ENCODE peak calls at places on chromosomes 2 and 18, in six cellular contexts. C is lower lobe of right lung, F is HCT116, M is fibroblast of mammary gland, P is cardiac muscle cell, L is astrocyte of the spinal cord. Y is an unnamed sample.

GRCh38 chr2:122028371-122029102 is 273.1 kb downstream of the TSN start:
- DNase-seq in F (no peak), C (no peak), P (no peak), L (peak; percentile 23), M (peak; percentile 58), Y (no peak)

GRCh38 chr2:105385703-105386540 is 12.9 kb downstream of the FHL2 start:
- DNase-seq in P (no peak), L (no peak), M (no peak), F (no peak), C (no peak), Y (no peak)

GRCh38 chr2:229775614-229776313 is 61.4 kb upstream of the DNER start:
- DNase-seq in F (no peak), P (no peak), M (peak; percentile 19), C (no peak), L (peak; percentile 34), Y (no peak)

GRCh38 chr2:156589381-156590079 is 153.4 kb downstream of the GPD2 start:
- DNase-seq in L (peak; percentile 62), M (peak; percentile 69), F (peak; percentile 27), P (peak; percentile 44), C (no peak), Y (peak; percentile 14)

GRCh38 chr2:43276962-43277383 is 50.6 kb upstream of the ZFP36L2 start:
- DNase-seq in P (no peak), L (peak; percentile 18), C (peak; percentile 69), F (no peak), M (peak; percentile 45), Y (no peak)

GRCh38 chr2:52141076-52141475 is 1109.1 kb upstream of the NRXN1 start:
- DNase-seq in L (no peak), C (no peak), M (no peak), P (no peak), F (no peak), Y (no peak)

GRCh38 chr2:133641942-133642341 is 73.7 kb upstream of the NCKAP5 start:
- DNase-seq in L (no peak), P (no peak), C (no peak), M (no peak), F (no peak), Y (no peak)

GRCh38 chr18:34297287-34297686 is 72.6 kb upstream of the NOL4 start:
- DNase-seq in C (no peak), M (no peak), P (no peak), F (no peak), L (no peak), Y (no peak)

GRCh38 chr18:34921811-34922385 is 119.3 kb upstream of the MAPRE2 start:
- DNase-seq in L (no peak), M (no peak), P (no peak), F (no peak), C (no peak), Y (no peak)

GRCh38 chr2:239187464-239188253 is 213.2 kb downstream of the HDAC4 start:
- DNase-seq in M (no peak), F (no peak), L (no peak), P (no peak), C (no peak), Y (no peak)

GRCh38 chr18:58887613-58887963 is 22.9 kb downstream of the ZNF532 start:
- DNase-seq in C (peak; percentile 81), L (peak; percentile 75), P (no peak), M (no peak), F (no peak), Y (no peak)

DNA sequence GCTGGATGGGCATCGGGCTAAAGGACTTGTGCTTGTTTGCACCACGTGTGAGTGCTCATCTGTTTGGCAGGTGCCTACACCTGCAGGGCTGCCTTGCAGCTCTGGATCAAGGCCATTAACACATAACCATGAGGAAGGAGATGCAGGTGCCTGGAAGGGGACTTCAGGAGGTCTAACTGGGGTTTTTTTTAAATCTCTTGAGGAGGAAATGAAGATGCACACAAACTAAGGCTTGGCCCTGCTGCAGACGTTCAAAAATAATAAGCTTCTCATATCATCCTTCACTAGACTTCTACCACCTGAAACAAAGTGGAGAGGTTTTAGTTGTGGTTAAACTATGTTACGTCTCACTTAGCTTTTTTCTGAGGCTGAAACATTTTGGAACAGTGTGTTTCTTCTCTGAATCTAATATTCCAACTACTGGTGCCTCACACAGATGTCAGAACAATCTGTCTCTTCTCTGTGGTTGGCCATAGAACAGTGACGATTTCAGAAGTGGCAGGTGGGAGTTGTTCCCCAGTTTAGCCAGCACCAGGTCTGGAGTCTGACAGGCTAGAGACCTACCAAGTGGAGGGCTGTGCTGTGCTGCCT is 36.5 kb downstream of the BCL2L11 start:
- DNase-seq in P (no peak), L (no peak), F (no peak), C (no peak), M (no peak), Y (no peak)
- H3K4me3 ChIP-seq in P (no peak overlapping the region), L (no peak overlapping the region), F (no peak overlapping the region), C (no peak overlapping the region), M (no peak overlapping the region), Y (no peak overlapping the region)

GRCh38 chr18:67007999-67008398 is 404.1 kb upstream of the CDH19 start:
- DNase-seq in C (no peak), P (no peak), F (no peak), M (no peak), L (no peak), Y (no peak)
- TF ChIP-seq CTCF in C (no peak), P (no peak), F (no peak), M (no peak), L (no peak), Y (no peak)

GRCh38 chr18:14748496-14748895 is 524 bp downstream of the ANKRD30B start:
- DNase-seq in L (no peak), F (no peak), P (no peak), C (no peak), M (no peak), Y (no peak)

GRCh38 chr18:14746897-14747296 is 1.1 kb upstream of the ANKRD30B start:
- DNase-seq in F (no peak), M (no peak), P (no peak), C (peak; percentile 39), L (no peak), Y (no peak)

DNA sequence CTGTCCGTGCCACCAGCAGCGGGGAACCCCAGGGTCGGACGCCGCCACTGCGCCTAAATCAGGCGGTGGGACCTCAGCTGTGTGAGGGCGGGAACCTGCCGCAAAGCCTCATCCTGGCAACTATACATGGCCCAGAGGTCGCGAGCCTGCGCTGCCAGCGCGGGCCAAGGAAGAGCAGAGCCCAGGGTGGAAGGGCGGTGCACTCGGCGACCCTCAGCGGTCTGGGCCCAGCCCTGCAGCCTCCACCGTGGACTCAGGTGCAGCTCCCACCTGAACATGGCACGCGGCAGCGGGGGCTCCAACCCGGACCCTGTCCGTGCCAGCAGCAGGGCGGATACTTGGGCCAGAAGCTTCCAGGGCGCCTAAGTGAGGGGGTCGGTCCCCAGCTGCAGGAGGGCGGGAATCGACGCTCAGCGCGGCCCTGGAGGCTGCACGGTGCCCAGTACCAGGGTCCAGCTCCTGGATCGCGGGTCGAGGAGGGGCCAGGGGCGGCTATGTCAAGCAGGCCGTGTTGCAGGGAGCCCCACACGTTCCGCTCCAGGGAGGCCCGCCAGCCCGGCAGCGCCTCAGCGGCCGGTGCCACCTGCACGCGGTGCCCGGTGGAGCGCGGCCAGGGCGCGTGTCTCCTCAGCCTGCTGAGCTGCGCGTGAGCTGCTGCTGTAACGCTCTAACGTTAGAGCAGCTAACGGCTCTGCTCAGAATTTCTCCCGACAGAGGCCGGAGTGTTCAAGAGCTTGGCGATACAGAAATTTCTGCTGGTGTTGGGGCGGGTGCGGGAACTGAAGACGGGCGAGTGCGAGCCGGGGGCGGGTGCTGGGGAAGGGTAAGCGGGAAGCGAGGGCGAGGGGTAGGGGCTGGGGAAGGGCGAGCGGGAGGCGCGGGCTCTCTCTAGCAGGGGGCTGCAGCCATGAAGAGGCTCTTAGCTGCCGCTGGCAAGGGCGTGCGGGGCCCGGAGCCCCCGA is at the start of gene ANKRD30B:
- DNase-seq in P (no peak), M (no peak), F (no peak), L (no peak), C (peak; percentile 23), Y (no peak)
- H3K4me3 ChIP-seq in P (no peak within 1 kb of the TSS), M (no peak within 1 kb of the TSS), F (no peak within 1 kb of the TSS), L (peak within 1 kb of the TSS; percentile 13), C (no peak within 1 kb of the TSS), Y (no peak within 1 kb of the TSS)

GRCh38 chr2:212530991-212531390 is 7.6 kb downstream of the ERBB4 start:
- DNase-seq in M (no peak), P (no peak), F (no peak), C (no peak), L (no peak), Y (no peak)

GRCh38 chr2:212531499-212531898 is 7.1 kb downstream of the ERBB4 start:
- DNase-seq in M (no peak), F (no peak), L (no peak), C (no peak), P (no peak), Y (no peak)

GRCh38 chr2:212526059-212526458 is 12.5 kb downstream of the ERBB4 start:
- DNase-seq in M (no peak), L (no peak), C (no peak), P (no peak), F (no peak), Y (no peak)

GRCh38 chr2:212530373-212530772 is 8.2 kb downstream of the ERBB4 start:
- DNase-seq in L (no peak), P (no peak), M (no peak), C (no peak), F (no peak), Y (no peak)

GRCh38 chr2:212528106-212528856 is 10.3 kb downstream of the ERBB4 start:
- DNase-seq in P (peak; percentile 37), M (no peak), F (no peak), L (no peak), C (no peak), Y (no peak)
- TF ChIP-seq CTCF in P (no peak), M (peak; percentile 29), F (peak; percentile 25), L (no peak), C (no peak), Y (no peak)

GRCh38 chr2:6309415-6310185 is 556.1 kb downstream of the CMPK2 start:
- DNase-seq in L (no peak), P (no peak), F (no peak), M (no peak), C (no peak), Y (no peak)
- H3K4me3 ChIP-seq in L (no peak overlapping the region), P (no peak overlapping the region), F (no peak overlapping the region), M (no peak overlapping the region), C (no peak overlapping the region), Y (no peak overlapping the region)

DNA sequence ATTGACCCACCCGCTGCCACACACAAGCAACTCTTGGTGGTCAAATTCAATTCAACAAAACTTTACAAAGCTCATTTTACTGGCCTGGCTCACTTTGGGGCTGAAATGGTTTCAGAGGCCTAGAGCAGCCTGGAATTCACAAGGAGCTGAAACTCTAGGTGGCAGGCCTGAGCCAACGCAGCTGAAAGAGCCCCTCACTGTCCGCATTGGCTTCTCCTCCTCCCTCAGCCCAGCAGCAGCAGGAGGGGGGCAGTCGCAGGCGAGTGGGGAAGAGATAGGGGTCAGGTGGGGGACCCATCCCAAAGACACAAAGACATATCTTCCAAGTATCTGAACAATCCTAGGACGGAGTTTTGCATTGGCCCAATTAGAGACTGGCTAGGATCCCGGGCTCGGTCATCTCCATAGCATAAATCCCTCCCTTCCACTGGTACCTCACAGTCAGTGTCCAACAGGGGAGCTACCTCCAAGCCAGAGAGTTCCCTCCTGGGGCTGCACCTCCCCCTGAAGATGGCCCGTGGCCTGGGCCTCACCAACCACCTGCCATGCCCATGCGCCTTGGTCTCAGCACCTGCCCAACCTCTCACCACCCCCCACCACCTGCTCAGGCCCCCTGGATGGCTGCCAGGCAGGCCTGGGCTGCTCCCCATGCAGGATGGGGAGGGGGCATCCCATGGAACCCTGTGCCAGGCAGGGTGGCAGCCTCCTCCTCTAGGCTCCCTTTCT is 113.4 kb downstream of the ZBTB7C start:
- DNase-seq in M (peak; percentile 7), L (no peak), C (no peak), P (peak; percentile 60), F (no peak), Y (no peak)
- TF ChIP-seq CTCF in M (peak; percentile 37), L (peak; percentile 52), C (no peak), P (peak; percentile 52), F (peak; percentile 37), Y (peak; percentile 41)

GRCh38 chr18:76565238-76566173 is 70.5 kb upstream of the ZNF516 start:
- DNase-seq in P (peak; percentile 83), L (peak; percentile 92), M (peak; percentile 97), C (peak; percentile 76), F (no peak), Y (peak; percentile 83)
- H3K4me3 ChIP-seq in P (no peak overlapping the region), L (peak overlapping the region; percentile 34), M (peak overlapping the region; percentile 58), C (peak overlapping the region; percentile 28), F (no peak overlapping the region), Y (peak overlapping the region; percentile 30)

Y was measured in HFF-Myc.